ENCODE peak calls at places on chromosomes 5 and 9, in seven cellular contexts. A, K, H, B, P, I and D are unnamed samples.

GRCh38 chr5:142544946-142545652 is 140.8 kb downstream of the FGF1 start:
- DNase-seq in P (no peak), H (peak), I (no peak), K (peak), B (peak), A (no peak), D (no peak)

GRCh38 chr5:154418344-154418820 is 27.4 kb upstream of the SAP30L start:
- DNase-seq in H (peak), P (peak), K (no peak), I (no peak), A (no peak), B (no peak), D (no peak)

GRCh38 chr5:130164966-130165365 is 260.7 kb downstream of the CHSY3 start:
- DNase-seq in B (peak), H (peak), A (no peak), K (peak), P (no peak), I (no peak), D (no peak)

GRCh38 chr9:137374131-137374845 is 48.7 kb downstream of the EXD3 start:
- DNase-seq in H (no peak), P (no peak), I (no peak), K (no peak), A (no peak), B (no peak), D (no peak)

GRCh38 chr9:19460258-19460657 is 51.4 kb downstream of the ACER2 start:
- DNase-seq in A (no peak), P (no peak), K (no peak), H (no peak), I (no peak), B (no peak), D (no peak)

GRCh38 chr5:171612749-171613148 is 172.9 kb upstream of the SMIM23 start:
- DNase-seq in B (no peak), I (no peak), H (no peak), P (no peak), K (no peak), A (no peak), D (no peak)

GRCh38 chr5:135615171-135615570 is 36.4 kb upstream of the CXCL14 start:
- DNase-seq in H (no peak), I (no peak), B (no peak), K (no peak), A (no peak), P (no peak), D (no peak)

GRCh38 chr9:120531683-120532300 is 48.2 kb downstream of the CDK5RAP2 start:
- DNase-seq in P (no peak), B (peak), H (no peak), K (peak), I (peak), A (no peak), D (peak)

GRCh38 chr5:149466457-149466972 is 84.7 kb downstream of the CSNK1A1 start:
- DNase-seq in K (peak), I (no peak), H (peak), B (peak), P (no peak), A (no peak), D (no peak)

GRCh38 chr9:21287280-21287679 is 17.8 kb downstream of the IFNA5 start:
- DNase-seq in A (no peak), B (no peak), K (no peak), I (no peak), P (no peak), H (no peak), D (no peak)

GRCh38 chr9:23492126-23493002 is 333.7 kb downstream of the ELAVL2 start:
- DNase-seq in B (peak), P (no peak), A (no peak), K (peak), I (peak), H (peak), D (peak)

GRCh38 chr9:89992326-89993208 is 387.8 kb downstream of the GADD45G start:
- DNase-seq in H (no peak), P (no peak), K (no peak), A (no peak), B (no peak), I (no peak), D (no peak)

GRCh38 chr5:106174903-106175302 is 1495.8 kb downstream of the EFNA5 start:
- DNase-seq in A (no peak), P (no peak), H (peak), I (no peak), B (no peak), K (no peak), D (no peak)

GRCh38 chr9:35423499-35423898 is 66.4 kb upstream of the RUSC2 start:
- DNase-seq in I (no peak), B (peak), K (no peak), A (no peak), H (no peak), P (no peak), D (no peak)

GRCh38 chr5:68033961-68034581 is 181.5 kb upstream of the PIK3R1 start:
- DNase-seq in I (no peak), A (no peak), K (peak), H (peak), B (peak), P (peak), D (no peak)

DNA sequence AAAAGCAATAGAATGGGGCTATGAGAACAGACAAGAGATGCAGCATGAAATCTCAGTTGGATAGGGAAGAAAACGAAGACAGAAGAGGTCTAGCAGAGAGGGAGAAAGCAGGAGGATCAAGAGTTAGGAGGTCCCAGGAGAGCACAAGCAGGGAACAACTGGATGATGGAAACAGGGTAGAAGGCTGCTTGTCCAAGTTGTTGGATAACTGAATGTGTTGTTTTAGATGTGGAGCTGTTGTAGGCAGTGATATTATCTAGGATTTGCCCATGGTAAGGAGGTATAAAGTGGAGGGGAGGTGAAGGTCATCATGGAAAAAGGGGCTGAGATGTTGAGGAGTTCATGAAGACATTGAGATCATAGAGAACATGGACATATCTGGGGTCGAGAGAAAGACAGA is 12.4 kb upstream of the RHOBTB3 start:
- DNase-seq in P (no peak), K (no peak), A (no peak), I (no peak), H (no peak), B (no peak), D (no peak)
- H3K4me3 ChIP-seq in P (no peak), K (no peak), A (no peak), I (no peak), H (no peak), B (no peak), D (no peak)

GRCh38 chr9:134456740-134457315 is 130.6 kb downstream of the RXRA start:
- DNase-seq in I (no peak), A (no peak), K (no peak), B (no peak), H (no peak), P (no peak), D (no peak)

GRCh38 chr9:134455537-134455936 is 129.3 kb downstream of the RXRA start:
- DNase-seq in H (no peak), K (no peak), I (no peak), B (no peak), P (no peak), A (no peak), D (no peak)

GRCh38 chr9:134457321-134457923 is 131.2 kb downstream of the RXRA start:
- DNase-seq in P (no peak), K (no peak), H (no peak), I (no peak), A (no peak), B (no peak), D (no peak)

GRCh38 chr9:134455010-134455409 is 128.8 kb downstream of the RXRA start:
- DNase-seq in A (no peak), P (no peak), I (no peak), B (no peak), K (no peak), H (no peak), D (no peak)

GRCh38 chr9:134455951-134456739 is 129.9 kb downstream of the RXRA start:
- DNase-seq in B (peak), I (no peak), H (peak), K (peak), P (no peak), A (peak), D (peak)
- H3K4me3 ChIP-seq in B (no peak), I (no peak), H (no peak), K (no peak), P (no peak), A (peak), D (peak)

DNA sequence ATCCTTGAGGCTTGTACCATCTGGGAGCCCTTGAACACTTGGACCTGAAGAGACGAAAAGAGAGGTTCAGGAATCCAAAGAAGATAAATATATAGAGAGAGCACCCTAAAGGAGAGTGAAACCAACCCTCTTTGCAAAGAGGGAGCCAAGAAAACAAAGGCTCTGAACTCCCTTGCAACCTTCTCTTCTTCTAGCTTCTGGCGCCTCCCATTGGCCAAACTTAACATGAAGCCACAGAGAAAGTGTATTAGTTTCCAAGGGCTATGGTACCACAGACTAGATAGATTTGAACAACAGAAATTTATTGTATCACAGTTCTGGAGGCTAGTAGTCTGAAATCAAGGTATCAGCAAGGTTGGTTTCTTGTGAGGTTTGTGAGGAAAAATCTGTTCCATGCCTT is 175.1 kb downstream of the HCN1 start:
- DNase-seq in K (no peak), B (peak), I (peak), P (peak), H (peak), A (no peak), D (peak)
- H3K4me3 ChIP-seq in K (no peak), B (no peak), I (no peak), P (no peak), H (no peak), A (no peak), D (no peak)

GRCh38 chr5:78979899-78980298 is 5.2 kb downstream of the ARSB start:
- DNase-seq in K (no peak), A (no peak), I (no peak), P (no peak), B (no peak), H (no peak), D (no peak)

GRCh38 chr5:78984020-78984610 is 995 bp downstream of the ARSB start:
- DNase-seq in K (no peak), A (no peak), H (peak), B (peak), P (no peak), I (peak), D (peak)

GRCh38 chr5:78984611-78985406 is at the start of gene ARSB:
- DNase-seq in B (peak), K (peak), I (peak), A (peak), H (peak), P (peak), D (peak)

GRCh38 chr5:78985407-78986223 is 505 bp upstream of the ARSB start:
- DNase-seq in A (peak), P (peak), I (peak), B (peak), K (peak), H (peak), D (peak)

GRCh38 chr5:78983601-78984000 is 1.5 kb downstream of the ARSB start:
- DNase-seq in A (no peak), B (no peak), K (no peak), I (peak), H (no peak), P (no peak), D (no peak)
- H3K4me3 ChIP-seq in A (no peak), B (peak), K (peak), I (peak), H (peak), P (no peak), D (peak)

DNA sequence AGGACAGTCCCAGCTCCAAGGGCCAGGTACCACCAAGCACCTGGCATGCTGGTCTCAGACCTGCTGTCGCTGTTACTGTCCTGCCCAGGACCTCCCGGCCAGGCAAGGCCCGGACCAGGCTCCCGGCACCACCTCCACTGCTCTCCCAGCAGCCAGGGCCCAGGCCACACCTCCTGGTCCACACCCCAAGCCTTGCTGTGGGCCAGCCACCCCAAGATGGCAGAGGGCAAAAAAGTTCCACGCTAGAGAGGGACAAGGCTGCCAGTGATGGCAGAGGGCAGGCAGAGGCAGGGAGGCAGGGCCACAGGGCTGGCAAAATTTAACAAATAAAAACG is 1.1 kb downstream of the DNLZ start:
- DNase-seq in K (no peak), I (no peak), B (no peak), P (no peak), H (no peak), A (no peak), D (no peak)
- H3K4me3 ChIP-seq in K (no peak), I (peak), B (no peak), P (no peak), H (peak), A (no peak), D (no peak)

GRCh38 chr5:82470185-82470584 is 192.0 kb upstream of the RPS23 start:
- DNase-seq in P (no peak), K (peak), H (peak), B (no peak), A (no peak), I (no peak), D (no peak)

GRCh38 chr5:82465235-82465634 is 187.1 kb upstream of the RPS23 start:
- DNase-seq in P (no peak), A (no peak), B (peak), K (no peak), H (peak), I (no peak), D (no peak)

GRCh38 chr5:82467006-82467561 is 188.9 kb upstream of the RPS23 start:
- DNase-seq in I (no peak), B (peak), A (no peak), P (no peak), H (no peak), K (peak), D (no peak)
- H3K4me3 ChIP-seq in I (no peak), B (no peak), A (no peak), P (no peak), H (no peak), K (no peak), D (no peak)

DNA sequence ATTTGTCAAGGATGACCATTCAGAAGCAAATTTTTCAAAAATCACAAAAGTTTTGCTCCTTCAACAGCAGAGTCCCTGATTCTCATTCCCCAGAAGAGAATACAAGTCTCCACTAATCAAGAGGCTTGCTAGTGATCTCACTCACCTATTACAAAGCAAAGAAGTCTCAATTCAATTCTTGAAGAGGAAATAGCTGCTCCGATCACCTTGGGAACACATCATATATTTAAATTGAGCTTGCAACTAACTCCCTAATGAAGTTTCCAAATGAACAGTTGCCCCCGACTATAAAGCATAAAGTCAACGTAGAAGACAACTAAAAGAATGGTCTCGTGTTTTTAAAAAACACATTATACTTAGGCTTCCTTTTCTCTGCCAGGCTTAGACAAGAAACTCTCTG is 1.6 kb downstream of the LIFR start:
- DNase-seq in P (no peak), A (no peak), B (no peak), I (no peak), K (no peak), H (no peak), D (no peak)
- H3K4me3 ChIP-seq in P (no peak), A (no peak), B (peak), I (no peak), K (peak), H (peak), D (no peak)

GRCh38 chr9:122820490-122820845 is 7.9 kb downstream of the PDCL start:
- DNase-seq in I (no peak), H (no peak), K (no peak), A (no peak), B (no peak), P (no peak), D (no peak)
- H3K4me3 ChIP-seq in I (no peak), H (no peak), K (no peak), A (no peak), B (no peak), P (no peak), D (no peak)

GRCh38 chr5:159095882-159096554 is 3.7 kb downstream of the EBF1 start:
- DNase-seq in A (no peak), P (no peak), I (peak), K (peak), B (peak), H (no peak), D (no peak)
- H3K4me3 ChIP-seq in A (no peak), P (no peak), I (peak), K (peak), B (no peak), H (no peak), D (no peak)